ENCODE peak calls at places on chromosomes 5 and 9, in five cellular contexts. One of them, this sample, is unnamed.

GRCh38 chr9:122124528-122124927 is 31.4 kb upstream of the TTLL11 start:
- DNase-seq in endodermal cell: no peak
- DNase-seq in IMR-90: no peak
- DNase-seq in H9: no peak
- DNase-seq in K562: no peak
- DNase-seq in this sample: no peak

GRCh38 chr5:149450199-149450598 is 71.1 kb upstream of the IL17B start:
- DNase-seq in IMR-90: peak
- DNase-seq in endodermal cell: no peak
- DNase-seq in K562: no peak
- DNase-seq in H9: no peak
- DNase-seq in this sample: no peak

GRCh38 chr5:169202969-169203368 is 98.0 kb downstream of the SLIT3 start:
- DNase-seq in H9: no peak
- DNase-seq in K562: no peak
- DNase-seq in IMR-90: no peak
- DNase-seq in endodermal cell: peak
- DNase-seq in this sample: no peak

GRCh38 chr5:67425514-67425913 is 228.9 kb upstream of the CD180 start:
- DNase-seq in endodermal cell: no peak
- DNase-seq in K562: no peak
- DNase-seq in H9: no peak
- DNase-seq in IMR-90: peak
- DNase-seq in this sample: no peak

GRCh38 chr5:154341620-154342019 is 104.2 kb upstream of the SAP30L start:
- DNase-seq in IMR-90: no peak
- DNase-seq in endodermal cell: no peak
- DNase-seq in K562: no peak
- DNase-seq in H9: no peak
- DNase-seq in this sample: no peak

GRCh38 chr5:147504001-147504400 is 5.9 kb downstream of the DPYSL3 start:
- DNase-seq in endodermal cell: no peak
- DNase-seq in K562: no peak
- DNase-seq in IMR-90: peak
- DNase-seq in H9: no peak
- DNase-seq in this sample: no peak

GRCh38 chr9:97596906-97597305 is 36.3 kb downstream of the TSTD2 start:
- DNase-seq in K562: no peak
- DNase-seq in endodermal cell: no peak
- DNase-seq in IMR-90: no peak
- DNase-seq in H9: no peak
- DNase-seq in this sample: no peak

GRCh38 chr5:169422087-169422486 is 121.1 kb upstream of the SLIT3 start:
- DNase-seq in K562: no peak
- DNase-seq in IMR-90: no peak
- DNase-seq in H9: no peak
- DNase-seq in endodermal cell: peak
- DNase-seq in this sample: no peak

GRCh38 chr5:163437309-163438182 is at the start of gene CCNG1:
- DNase-seq in K562: peak
- DNase-seq in IMR-90: peak
- DNase-seq in H9: peak
- DNase-seq in endodermal cell: peak
- DNase-seq in this sample: peak

DNA sequence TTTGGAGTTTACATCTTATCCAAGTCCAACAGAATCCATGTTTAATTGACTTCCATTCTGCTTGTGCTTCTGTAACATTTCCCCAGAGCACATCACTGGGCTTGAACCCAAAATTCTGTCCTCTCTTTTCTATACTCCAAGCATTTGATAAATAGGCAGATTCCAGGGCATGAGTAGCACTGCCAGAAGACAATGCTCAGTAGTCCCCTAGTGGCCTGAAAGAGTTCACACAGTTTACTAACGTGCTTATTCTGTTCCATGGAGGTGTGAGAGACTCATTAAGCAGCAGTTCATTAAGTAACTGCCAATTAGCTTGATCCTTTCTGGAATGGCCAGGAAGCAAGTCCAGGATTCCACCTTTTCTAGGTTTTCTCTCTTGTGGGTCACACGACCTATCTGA is 9.4 kb upstream of the GABRA6 start:
- DNase-seq in K562: no peak
- DNase-seq in endodermal cell: peak
- DNase-seq in IMR-90: no peak
- DNase-seq in H9: peak
- DNase-seq in this sample: no peak
- TF ChIP-seq CTCF in K562: no peak
- TF ChIP-seq CTCF in endodermal cell: peak
- TF ChIP-seq CTCF in IMR-90: no peak
- TF ChIP-seq CTCF in H9: peak
- TF ChIP-seq CTCF in this sample: peak

GRCh38 chr5:177008716-177009115 is 2.1 kb upstream of the UIMC1 start:
- DNase-seq in endodermal cell: no peak
- DNase-seq in K562: no peak
- DNase-seq in H9: no peak
- DNase-seq in IMR-90: no peak
- DNase-seq in this sample: no peak

GRCh38 chr5:177003649-177004048 is 2.9 kb downstream of the UIMC1 start:
- DNase-seq in H9: no peak
- DNase-seq in K562: no peak
- DNase-seq in IMR-90: no peak
- DNase-seq in endodermal cell: no peak
- DNase-seq in this sample: no peak

GRCh38 chr5:177006265-177006972 is at the start of gene UIMC1:
- DNase-seq in K562: peak
- DNase-seq in IMR-90: peak
- DNase-seq in endodermal cell: peak
- DNase-seq in H9: peak
- DNase-seq in this sample: peak

GRCh38 chr5:177005619-177006264 is 837 bp downstream of the UIMC1 start:
- DNase-seq in endodermal cell: peak
- DNase-seq in H9: peak
- DNase-seq in K562: peak
- DNase-seq in IMR-90: peak
- DNase-seq in this sample: peak

GRCh38 chr5:177004961-177005360 is 1.6 kb downstream of the UIMC1 start:
- DNase-seq in K562: no peak
- DNase-seq in IMR-90: no peak
- DNase-seq in H9: no peak
- DNase-seq in endodermal cell: no peak
- DNase-seq in this sample: no peak
- H3K9ac ChIP-seq in K562: peak
- H3K9ac ChIP-seq in IMR-90: no peak
- H3K9ac ChIP-seq in H9: no peak
- H3K9ac ChIP-seq in endodermal cell: peak
- H3K9ac ChIP-seq in this sample: peak

GRCh38 chr5:178831049-178831448 is 28.7 kb upstream of the ZNF354B start:
- DNase-seq in K562: no peak
- DNase-seq in IMR-90: no peak
- DNase-seq in H9: peak
- DNase-seq in endodermal cell: peak
- DNase-seq in this sample: no peak
- TF ChIP-seq CTCF in K562: no peak
- TF ChIP-seq CTCF in IMR-90: no peak
- TF ChIP-seq CTCF in H9: peak
- TF ChIP-seq CTCF in endodermal cell: peak
- TF ChIP-seq CTCF in this sample: peak

GRCh38 chr9:72509053-72509452 is 12.4 kb upstream of the TMC1 start:
- DNase-seq in IMR-90: peak
- DNase-seq in endodermal cell: no peak
- DNase-seq in H9: no peak
- DNase-seq in K562: no peak
- DNase-seq in this sample: no peak

GRCh38 chr9:72506615-72507014 is 14.8 kb upstream of the TMC1 start:
- DNase-seq in K562: no peak
- DNase-seq in endodermal cell: no peak
- DNase-seq in IMR-90: no peak
- DNase-seq in H9: no peak
- DNase-seq in this sample: no peak

GRCh38 chr9:72509635-72510034 is 11.8 kb upstream of the TMC1 start:
- DNase-seq in H9: no peak
- DNase-seq in IMR-90: peak
- DNase-seq in K562: no peak
- DNase-seq in endodermal cell: no peak
- DNase-seq in this sample: no peak
- H3K9ac ChIP-seq in H9: no peak
- H3K9ac ChIP-seq in IMR-90: no peak
- H3K9ac ChIP-seq in K562: no peak
- H3K9ac ChIP-seq in endodermal cell: no peak
- H3K9ac ChIP-seq in this sample: no peak

DNA sequence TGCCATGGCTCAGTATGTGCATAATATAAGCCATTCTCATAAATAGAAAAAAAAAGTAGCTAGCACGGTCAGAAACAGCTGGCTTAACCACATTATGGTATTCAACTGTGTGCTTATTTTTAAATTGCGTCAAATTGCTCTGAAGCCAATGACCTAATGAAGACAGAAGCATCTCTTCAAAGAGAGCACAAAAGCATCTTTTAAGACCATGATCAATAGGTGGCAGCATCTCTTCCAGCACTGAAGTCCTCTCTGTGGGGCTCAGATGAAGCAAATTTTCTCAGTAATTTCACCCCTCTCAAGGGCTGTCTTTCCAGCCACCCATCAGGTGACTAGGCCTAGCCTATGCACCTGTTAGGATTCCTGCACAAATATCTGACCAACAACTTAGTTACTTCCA is 251.4 kb downstream of the GLIS3 start:
- DNase-seq in H9: no peak
- DNase-seq in IMR-90: peak
- DNase-seq in endodermal cell: no peak
- DNase-seq in K562: no peak
- DNase-seq in this sample: no peak
- TF ChIP-seq CTCF in H9: peak
- TF ChIP-seq CTCF in IMR-90: peak
- TF ChIP-seq CTCF in endodermal cell: peak
- TF ChIP-seq CTCF in K562: no peak
- TF ChIP-seq CTCF in this sample: no peak

GRCh38 chr5:151068571-151069197 is 12.2 kb downstream of the TNIP1 start:
- DNase-seq in H9: no peak
- DNase-seq in endodermal cell: no peak
- DNase-seq in K562: no peak
- DNase-seq in IMR-90: peak
- DNase-seq in this sample: peak
- H3K9ac ChIP-seq in H9: no peak
- H3K9ac ChIP-seq in endodermal cell: no peak
- H3K9ac ChIP-seq in K562: peak
- H3K9ac ChIP-seq in IMR-90: no peak
- H3K9ac ChIP-seq in this sample: no peak

DNA sequence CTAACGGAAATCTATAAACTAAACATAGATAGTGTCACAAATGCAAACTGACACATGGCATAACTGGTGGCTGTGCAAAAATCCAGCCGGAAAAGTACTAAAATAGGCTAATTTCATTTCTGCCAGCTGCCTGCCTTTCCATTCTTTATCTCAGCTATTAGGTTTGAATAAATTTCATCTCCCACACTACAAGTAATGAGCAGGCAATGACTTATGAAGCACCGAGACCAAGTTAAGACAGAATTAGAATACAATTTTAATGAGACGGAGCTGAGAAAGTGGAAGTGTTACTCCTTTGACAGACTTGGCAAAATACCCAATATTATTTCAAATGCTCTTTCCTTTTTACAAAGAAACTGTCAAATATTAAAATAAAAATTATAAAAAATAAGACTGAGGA is 258.8 kb upstream of the ZNF608 start:
- DNase-seq in IMR-90: no peak
- DNase-seq in H9: no peak
- DNase-seq in endodermal cell: no peak
- DNase-seq in K562: no peak
- DNase-seq in this sample: no peak
- TF ChIP-seq CTCF in IMR-90: no peak
- TF ChIP-seq CTCF in H9: no peak
- TF ChIP-seq CTCF in endodermal cell: no peak
- TF ChIP-seq CTCF in K562: no peak
- TF ChIP-seq CTCF in this sample: no peak

GRCh38 chr9:1231998-1232919 is 182.1 kb downstream of the DMRT2 start:
- DNase-seq in endodermal cell: no peak
- DNase-seq in K562: no peak
- DNase-seq in H9: no peak
- DNase-seq in IMR-90: peak
- DNase-seq in this sample: no peak
- H3K9ac ChIP-seq in endodermal cell: no peak
- H3K9ac ChIP-seq in K562: no peak
- H3K9ac ChIP-seq in H9: no peak
- H3K9ac ChIP-seq in IMR-90: no peak
- H3K9ac ChIP-seq in this sample: no peak

GRCh38 chr5:151155149-151155776 is 2.3 kb downstream of the ANXA6 start:
- DNase-seq in H9: no peak
- DNase-seq in K562: no peak
- DNase-seq in endodermal cell: no peak
- DNase-seq in IMR-90: peak
- DNase-seq in this sample: peak

GRCh38 chr5:151158287-151158661 is 695 bp upstream of the ANXA6 start:
- DNase-seq in H9: peak
- DNase-seq in IMR-90: no peak
- DNase-seq in endodermal cell: peak
- DNase-seq in K562: peak
- DNase-seq in this sample: no peak

GRCh38 chr5:151155777-151156731 is 1.5 kb downstream of the ANXA6 start:
- DNase-seq in K562: no peak
- DNase-seq in IMR-90: peak
- DNase-seq in endodermal cell: peak
- DNase-seq in H9: no peak
- DNase-seq in this sample: peak

GRCh38 chr5:151157426-151158286 is at the start of gene ANXA6:
- DNase-seq in K562: peak
- DNase-seq in H9: peak
- DNase-seq in endodermal cell: peak
- DNase-seq in IMR-90: peak
- DNase-seq in this sample: peak

GRCh38 chr5:151156732-151157402 is 712 bp downstream of the ANXA6 start:
- DNase-seq in H9: peak
- DNase-seq in endodermal cell: peak
- DNase-seq in IMR-90: peak
- DNase-seq in K562: peak
- DNase-seq in this sample: peak
- TF ChIP-seq CTCF in H9: no peak
- TF ChIP-seq CTCF in endodermal cell: no peak
- TF ChIP-seq CTCF in IMR-90: no peak
- TF ChIP-seq CTCF in K562: no peak
- TF ChIP-seq CTCF in this sample: peak

GRCh38 chr9:92969516-92970466 is 22.5 kb downstream of the FGD3 start:
- DNase-seq in IMR-90: no peak
- DNase-seq in H9: peak
- DNase-seq in endodermal cell: no peak
- DNase-seq in K562: no peak
- DNase-seq in this sample: no peak
- H3K9ac ChIP-seq in IMR-90: no peak
- H3K9ac ChIP-seq in H9: no peak
- H3K9ac ChIP-seq in endodermal cell: no peak
- H3K9ac ChIP-seq in K562: no peak
- H3K9ac ChIP-seq in this sample: no peak